ENCODE peak calls at places on chromosome 18, in nine cellular contexts. O is pancreas, S is breast epithelium, V is astrocyte of the spinal cord, P is A549, C is K562, U is coronary artery, J is mucosa of descending colon, F is bronchial epithelial cell. R is an unnamed sample.

GRCh38 chr18:74840492-74841167 is 243.0 kb downstream of the ZNF407 start:
- DNase-seq in O (no peak), S (no peak), V (peak), P (no peak), C (no peak), U (no peak), J (no peak), F (peak), R (peak)

GRCh38 chr18:51193621-51194287 is 3.7 kb downstream of the MEX3C start:
- DNase-seq in O (no peak), S (no peak), V (peak), P (no peak), C (no peak), U (no peak), J (no peak), F (no peak), R (peak)

GRCh38 chr18:39660141-39660540 is 2094.5 kb upstream of the CELF4 start:
- DNase-seq in O (no peak), S (no peak), V (peak), P (no peak), C (no peak), U (no peak), J (no peak), F (peak), R (no peak)

GRCh38 chr18:54774971-54775665 is 53.2 kb upstream of the RAB27B start:
- DNase-seq in O (no peak), S (no peak), V (peak), P (no peak), C (no peak), U (no peak), J (no peak), F (peak), R (peak)

GRCh38 chr18:35680139-35680551 is 98.6 kb downstream of the GALNT1 start:
- DNase-seq in O (no peak), S (no peak), V (no peak), P (no peak), C (no peak), U (no peak), J (no peak), F (no peak), R (peak)

GRCh38 chr18:36312806-36313395 is 15.4 kb downstream of the FHOD3 start:
- DNase-seq in O (no peak), S (no peak), V (no peak), P (no peak), C (no peak), U (peak), J (no peak), F (no peak), R (peak)

GRCh38 chr18:45589559-45590041 is 25.7 kb upstream of the SLC14A2 start:
- DNase-seq in O (no peak), S (no peak), V (peak), P (no peak), C (no peak), U (no peak), J (no peak), F (peak), R (peak)

GRCh38 chr18:72811047-72811446 is 56.7 kb downstream of the NETO1 start:
- DNase-seq in O (no peak), S (no peak), V (no peak), P (no peak), C (no peak), U (no peak), J (no peak), F (no peak), R (no peak)

GRCh38 chr18:9612215-9612830 is 2.0 kb downstream of the PPP4R1 start:
- DNase-seq in O (no peak), S (no peak), V (peak), P (peak), C (no peak), U (no peak), J (no peak), F (peak), R (peak)

GRCh38 chr18:48408111-48408726 is 964 bp downstream of the ZBTB7C start:
- DNase-seq in O (no peak), S (no peak), V (no peak), P (no peak), C (no peak), U (no peak), J (no peak), F (no peak), R (no peak)

GRCh38 chr18:75088622-75089211 is 120.2 kb downstream of the PTGR3 start:
- DNase-seq in O (no peak), S (no peak), V (no peak), P (no peak), C (no peak), U (peak), J (no peak), F (no peak), R (no peak)

GRCh38 chr18:54392621-54393023 is 34.9 kb downstream of the C18orf54 start:
- DNase-seq in O (no peak), S (no peak), V (peak), P (peak), C (peak), U (no peak), J (no peak), F (peak), R (peak)

GRCh38 chr18:40738321-40738880 is 1216.6 kb upstream of the PIK3C3 start:
- DNase-seq in O (no peak), S (no peak), V (no peak), P (no peak), C (no peak), U (no peak), J (no peak), F (peak), R (no peak)

GRCh38 chr18:51275712-51276473 is 78.4 kb upstream of the MEX3C start:
- DNase-seq in O (no peak), S (no peak), V (peak), P (no peak), C (no peak), U (no peak), J (no peak), F (no peak), R (peak)

GRCh38 chr18:25818505-25818904 is 271.9 kb downstream of the SS18 start:
- DNase-seq in O (no peak), S (no peak), V (no peak), P (no peak), C (no peak), U (no peak), J (no peak), F (no peak), R (no peak)

GRCh38 chr18:36572135-36572856 is 256.5 kb downstream of the TPGS2 start:
- DNase-seq in O (no peak), S (no peak), V (peak), P (peak), C (peak), U (peak), J (no peak), F (peak), R (peak)

GRCh38 chr18:62521588-62521987 is 1.2 kb upstream of the ZCCHC2 start:
- DNase-seq in O (no peak), S (no peak), V (no peak), P (no peak), C (no peak), U (no peak), J (no peak), F (no peak), R (peak)

GRCh38 chr18:13268035-13268700 is 49.6 kb downstream of the LDLRAD4 start:
- DNase-seq in O (no peak), S (no peak), V (peak), P (no peak), C (no peak), U (no peak), J (no peak), F (no peak), R (peak)

GRCh38 chr18:78196280-78196679 is 783.3 kb upstream of the SALL3 start:
- DNase-seq in O (no peak), S (no peak), V (no peak), P (no peak), C (no peak), U (no peak), J (no peak), F (no peak), R (no peak)

GRCh38 chr18:13279181-13280065 is 60.9 kb downstream of the LDLRAD4 start:
- DNase-seq in O (no peak), S (peak), V (no peak), P (no peak), C (no peak), U (no peak), J (no peak), F (no peak), R (no peak)

GRCh38 chr18:48106976-48107781 is 176.7 kb upstream of the SMAD2 start:
- DNase-seq in O (no peak), S (no peak), V (no peak), P (no peak), C (no peak), U (no peak), J (peak), F (no peak), R (no peak)

GRCh38 chr18:29647700-29648099 is 1394.8 kb downstream of the DSC3 start:
- DNase-seq in O (no peak), S (no peak), V (no peak), P (no peak), C (no peak), U (no peak), J (no peak), F (no peak), R (no peak)

GRCh38 chr18:62778976-62779869 is 63.9 kb downstream of the PHLPP1 start:
- DNase-seq in O (no peak), S (no peak), V (no peak), P (no peak), C (no peak), U (no peak), J (no peak), F (no peak), R (no peak)

GRCh38 chr18:42068030-42068429 is 113.0 kb downstream of the PIK3C3 start:
- DNase-seq in O (no peak), S (no peak), V (no peak), P (no peak), C (no peak), U (no peak), J (no peak), F (no peak), R (no peak)

GRCh38 chr18:65363911-65364632 is 386.7 kb upstream of the CDH7 start:
- DNase-seq in O (no peak), S (no peak), V (no peak), P (no peak), C (no peak), U (no peak), J (no peak), F (no peak), R (no peak)

GRCh38 chr18:30945769-30946168 is 96.8 kb downstream of the DSC3 start:
- DNase-seq in O (no peak), S (no peak), V (peak), P (no peak), C (no peak), U (no peak), J (peak), F (no peak), R (no peak)

GRCh38 chr18:8898990-8899389 is 193.6 kb downstream of the MTCL1 start:
- DNase-seq in O (no peak), S (no peak), V (no peak), P (no peak), C (no peak), U (no peak), J (no peak), F (no peak), R (peak)

GRCh38 chr18:79560042-79560860 is 119.4 kb upstream of the CTDP1 start:
- DNase-seq in O (no peak), S (peak), V (no peak), P (no peak), C (no peak), U (no peak), J (no peak), F (no peak), R (no peak)

GRCh38 chr18:24427484-24427883 is 1.0 kb downstream of the IMPACT start:
- DNase-seq in O (no peak), S (no peak), V (peak), P (no peak), C (no peak), U (no peak), J (no peak), F (peak), R (peak)

GRCh38 chr18:13541621-13542519 is 184.5 kb downstream of the FAM210A start:
- DNase-seq in O (no peak), S (no peak), V (no peak), P (peak), C (no peak), U (peak), J (peak), F (no peak), R (no peak)

GRCh38 chr18:62281684-62282083 is 43.4 kb upstream of the TNFRSF11A start:
- DNase-seq in O (no peak), S (no peak), V (peak), P (no peak), C (no peak), U (no peak), J (no peak), F (peak), R (peak)

GRCh38 chr18:79526468-79527460 is 131.0 kb downstream of the NFATC1 start:
- DNase-seq in O (peak), S (peak), V (no peak), P (no peak), C (peak), U (no peak), J (no peak), F (no peak), R (no peak)

GRCh38 chr18:78151234-78151633 is 828.4 kb upstream of the SALL3 start:
- DNase-seq in O (no peak), S (no peak), V (no peak), P (no peak), C (no peak), U (no peak), J (no peak), F (no peak), R (no peak)

GRCh38 chr18:5057348-5058012 is 139.6 kb downstream of the AKAIN1 start:
- DNase-seq in O (peak), S (no peak), V (peak), P (peak), C (peak), U (no peak), J (peak), F (peak), R (peak)

GRCh38 chr18:9132628-9133027 is 4.0 kb upstream of the ANKRD12 start:
- DNase-seq in O (no peak), S (no peak), V (no peak), P (no peak), C (no peak), U (no peak), J (no peak), F (no peak), R (no peak)

GRCh38 chr18:11984091-11984490 is 2.8 kb downstream of the IMPA2 start:
- DNase-seq in O (no peak), S (no peak), V (no peak), P (no peak), C (no peak), U (no peak), J (no peak), F (no peak), R (no peak)
- H3K4me3 ChIP-seq in O (no peak), S (no peak), V (no peak), P (no peak), C (no peak), U (no peak), J (no peak), F (no peak), R (no peak)

GRCh38 chr18:159933-160332 is 1.6 kb downstream of the USP14 start:
- DNase-seq in O (no peak), S (no peak), V (no peak), P (no peak), C (no peak), U (no peak), J (no peak), F (no peak), R (no peak)

GRCh38 chr18:160831-161570 is 2.6 kb downstream of the USP14 start:
- DNase-seq in O (no peak), S (no peak), V (no peak), P (no peak), C (no peak), U (no peak), J (no peak), F (no peak), R (no peak)

GRCh38 chr18:159037-159652 is 788 bp downstream of the USP14 start:
- DNase-seq in O (no peak), S (no peak), V (no peak), P (peak), C (no peak), U (no peak), J (no peak), F (peak), R (peak)

GRCh38 chr18:156514-157230 is 1.7 kb upstream of the USP14 start:
- DNase-seq in O (no peak), S (no peak), V (no peak), P (no peak), C (no peak), U (no peak), J (no peak), F (no peak), R (no peak)

GRCh38 chr18:158128-159036 is at the start of gene USP14:
- DNase-seq in O (peak), S (peak), V (peak), P (peak), C (peak), U (peak), J (peak), F (peak), R (peak)
- TF ChIP-seq CTCF in O (no peak), S (no peak), V (no peak), P (no peak), C (peak), U (no peak), J (no peak), F (no peak), R (no peak)

GRCh38 chr18:77052297-77052645 is 80.3 kb downstream of the MBP start:
- DNase-seq in O (no peak), S (no peak), V (no peak), P (no peak), C (no peak), U (no peak), J (no peak), F (no peak), R (no peak)
- H3K4me3 ChIP-seq in O (no peak), S (no peak), V (no peak), P (no peak), C (no peak), U (no peak), J (no peak), F (no peak), R (no peak)

DNA sequence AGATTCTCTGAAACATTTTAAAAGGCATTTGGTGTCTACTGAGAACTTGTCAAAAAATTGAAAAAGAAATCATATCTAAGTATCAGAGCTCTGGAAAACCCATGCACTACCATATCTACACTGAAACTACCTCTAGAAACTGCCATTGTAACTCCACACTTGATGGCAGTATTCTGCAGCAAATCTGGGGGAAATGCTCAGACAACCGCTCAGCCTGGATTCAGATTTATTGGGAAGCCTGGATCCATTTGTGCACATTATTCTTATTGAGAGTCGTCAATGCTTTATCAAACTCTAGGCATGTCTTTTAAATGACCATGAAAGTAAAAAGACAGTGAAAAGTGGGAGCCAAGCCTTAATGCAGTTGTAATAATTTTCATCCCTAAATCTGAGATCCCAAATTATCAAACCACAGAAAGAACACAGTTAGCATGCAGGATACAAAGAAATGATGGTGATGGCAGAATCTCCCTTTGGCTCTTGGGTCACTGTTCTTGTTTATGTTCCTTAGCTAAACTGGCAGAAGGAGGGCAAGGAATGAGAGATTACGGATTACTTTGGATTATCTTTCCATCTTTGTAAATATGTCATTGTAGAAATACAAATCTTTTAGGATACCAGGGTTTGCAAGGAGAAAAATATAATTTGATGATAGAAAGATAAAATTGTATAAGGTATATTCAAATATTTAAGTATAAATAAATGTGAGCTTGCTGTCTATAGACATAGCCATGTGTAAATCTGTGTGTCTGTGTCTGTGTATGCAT is 512.1 kb upstream of the SYT4 start:
- DNase-seq in O (no peak), S (no peak), V (peak), P (no peak), C (no peak), U (no peak), J (no peak), F (no peak), R (peak)
- TF ChIP-seq CTCF in O (no peak), S (no peak), V (peak), P (no peak), C (no peak), U (no peak), J (no peak), F (peak), R (peak)

DNA sequence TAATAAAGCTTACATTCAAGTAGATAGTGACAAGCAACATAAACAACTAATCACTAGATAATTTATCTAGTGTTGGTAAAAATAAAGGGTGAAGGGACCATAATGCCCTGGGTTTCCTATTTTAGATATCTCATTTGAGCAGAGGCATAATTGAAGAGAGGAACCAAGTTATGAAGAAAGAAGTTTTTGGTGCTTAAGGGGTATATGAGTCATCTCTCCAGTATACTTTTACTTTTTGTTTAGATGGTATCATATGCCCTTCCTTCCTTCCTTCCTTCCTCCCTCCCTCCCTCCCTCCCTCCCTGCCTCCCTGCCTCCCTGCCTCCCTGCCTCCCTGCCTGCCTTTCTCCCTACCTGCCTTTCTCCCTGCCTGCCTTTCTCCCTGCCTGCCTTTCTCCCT is 1053.5 kb upstream of the CELF4 start:
- DNase-seq in O (no peak), S (no peak), V (no peak), P (no peak), C (no peak), U (no peak), J (no peak), F (no peak), R (no peak)
- H3K4me3 ChIP-seq in O (no peak), S (no peak), V (no peak), P (no peak), C (no peak), U (no peak), J (no peak), F (no peak), R (no peak)

DNA sequence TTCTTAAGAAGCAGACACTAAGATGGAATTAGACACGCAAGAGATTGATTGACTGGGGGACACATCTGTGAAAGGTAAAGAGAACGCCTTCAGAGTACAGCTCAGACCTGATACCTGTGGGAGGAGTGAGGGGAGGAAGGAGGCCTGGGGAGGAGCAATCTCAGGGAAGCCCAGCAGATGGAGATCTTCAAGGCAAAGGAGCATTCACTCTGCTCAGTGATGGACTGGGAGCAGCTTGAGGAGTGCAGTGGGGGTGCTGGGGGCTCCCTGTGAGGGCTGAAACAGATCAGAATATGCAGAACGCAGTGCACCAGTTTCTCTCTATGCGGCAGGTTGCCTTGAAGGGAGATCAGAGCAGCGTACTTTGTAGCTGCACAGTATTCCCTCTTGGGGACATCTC is 103.7 kb upstream of the ATP8B1 start:
- DNase-seq in O (no peak), S (no peak), V (no peak), P (peak), C (no peak), U (no peak), J (no peak), F (peak), R (no peak)
- TF ChIP-seq CTCF in O (no peak), S (no peak), V (peak), P (no peak), C (peak), U (no peak), J (no peak), F (peak), R (peak)

DNA sequence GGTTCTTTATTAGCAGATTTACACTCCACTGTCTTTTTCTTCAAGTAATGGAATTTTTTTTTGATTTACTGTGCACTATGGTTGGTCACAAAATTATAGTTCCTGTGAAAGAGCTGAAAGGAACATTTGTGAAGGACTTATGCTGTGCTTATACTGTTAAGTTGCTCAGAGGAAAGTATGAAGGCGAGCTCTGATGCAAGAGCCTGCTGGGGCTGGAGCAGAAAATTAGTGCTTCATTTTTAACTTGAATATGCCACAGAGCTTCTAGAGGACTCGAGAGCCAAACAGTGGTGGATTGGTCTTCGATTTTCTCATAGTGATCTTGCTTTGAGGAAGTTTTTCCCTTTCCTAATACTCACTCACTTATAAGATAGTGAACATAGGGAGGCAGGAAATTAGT is 20.0 kb downstream of the GATA6 start:
- DNase-seq in O (no peak), S (no peak), V (no peak), P (no peak), C (no peak), U (no peak), J (no peak), F (no peak), R (no peak)
- H3K4me3 ChIP-seq in O (no peak), S (no peak), V (no peak), P (no peak), C (no peak), U (peak), J (no peak), F (no peak), R (no peak)